ENCODE peak calls at places on chromosomes 5 and 9, in five cellular contexts. V, O, T, E and D are unnamed samples.

GRCh38 chr9:107999011-107999410 is 509.4 kb upstream of the KLF4 start:
- DNase-seq in V (no peak), O (peak), T (no peak), E (no peak), D (no peak)

GRCh38 chr5:171644536-171644935 is 141.1 kb upstream of the SMIM23 start:
- DNase-seq in V (no peak), O (no peak), T (no peak), E (no peak), D (no peak)

GRCh38 chr9:96232539-96233241 is 69.3 kb downstream of the HSD17B3 start:
- DNase-seq in V (peak), O (no peak), T (peak), E (no peak), D (peak)

GRCh38 chr5:151611127-151611775 is 20.1 kb upstream of the FAT2 start:
- DNase-seq in V (no peak), O (no peak), T (no peak), E (no peak), D (no peak)

GRCh38 chr5:11683666-11684065 is 220.6 kb downstream of the CTNND2 start:
- DNase-seq in V (peak), O (no peak), T (no peak), E (no peak), D (peak)

GRCh38 chr9:124629600-124629999 is 122.4 kb upstream of the NR5A1 start:
- DNase-seq in V (no peak), O (no peak), T (no peak), E (no peak), D (no peak)

GRCh38 chr5:127702913-127703575 is at the start of gene CCDC192:
- DNase-seq in V (no peak), O (no peak), T (no peak), E (no peak), D (no peak)

GRCh38 chr5:31021181-31021624 is 172.3 kb upstream of the CDH6 start:
- DNase-seq in V (no peak), O (no peak), T (peak), E (no peak), D (no peak)

GRCh38 chr5:111262815-111263214 is 38.6 kb downstream of the CAMK4 start:
- DNase-seq in V (no peak), O (no peak), T (no peak), E (no peak), D (no peak)

GRCh38 chr5:39843767-39844166 is 419.0 kb upstream of the DAB2 start:
- DNase-seq in V (no peak), O (no peak), T (no peak), E (no peak), D (no peak)

GRCh38 chr9:36142510-36143161 is 6.1 kb downstream of the GLIPR2 start:
- DNase-seq in V (no peak), O (no peak), T (no peak), E (no peak), D (peak)

GRCh38 chr9:132698989-132699388 is 28.7 kb downstream of the GTF3C4 start:
- DNase-seq in V (no peak), O (no peak), T (no peak), E (no peak), D (no peak)

GRCh38 chr9:137968235-137968634 is 90.7 kb downstream of the CACNA1B start:
- DNase-seq in V (peak), O (no peak), T (no peak), E (no peak), D (no peak)

GRCh38 chr5:54519083-54519541 is 1.6 kb downstream of the SNX18 start:
- DNase-seq in V (peak), O (no peak), T (no peak), E (no peak), D (peak)

GRCh38 chr5:125177340-125177739 is 430.9 kb upstream of the ZNF608 start:
- DNase-seq in V (no peak), O (no peak), T (no peak), E (no peak), D (no peak)

GRCh38 chr9:84238652-84239051 is 101.9 kb downstream of the SLC28A3 start:
- DNase-seq in V (no peak), O (peak), T (peak), E (no peak), D (no peak)

GRCh38 chr5:115435065-115435775 is 109.4 kb downstream of the FEM1C start:
- DNase-seq in V (no peak), O (no peak), T (no peak), E (no peak), D (no peak)

GRCh38 chr9:113582698-113583200 is 119.2 kb downstream of the RGS3 start:
- DNase-seq in V (no peak), O (no peak), T (no peak), E (no peak), D (no peak)

GRCh38 chr9:113275147-113276131 is at the start of the genes CDC26 and PRPF4:
- DNase-seq in V (peak), O (peak), T (peak), E (peak), D (peak)

GRCh38 chr5:93017854-93018253 is 563.2 kb downstream of the NR2F1-AS1 start:
- DNase-seq in V (no peak), O (no peak), T (peak), E (no peak), D (no peak)

GRCh38 chr5:175873090-175873454 is 1.7 kb downstream of the CPLX2 start:
- DNase-seq in V (no peak), O (no peak), T (peak), E (no peak), D (no peak)

GRCh38 chr5:55880453-55880852 is 29.3 kb downstream of the IL31RA start:
- DNase-seq in V (no peak), O (no peak), T (no peak), E (no peak), D (no peak)

GRCh38 chr5:173643964-173644363 is 27.5 kb upstream of the BOD1 start:
- DNase-seq in V (no peak), O (no peak), T (no peak), E (no peak), D (no peak)

GRCh38 chr5:176823076-176823481 is 12.7 kb downstream of the UNC5A start:
- DNase-seq in V (no peak), O (no peak), T (no peak), E (no peak), D (no peak)

GRCh38 chr9:71895122-71895521 is 15.9 kb downstream of the ABHD17B start:
- DNase-seq in V (no peak), O (no peak), T (no peak), E (no peak), D (no peak)

GRCh38 chr9:75239176-75239575 is 150.9 kb downstream of the OSTF1 start:
- DNase-seq in V (no peak), O (no peak), T (peak), E (no peak), D (peak)

GRCh38 chr5:28516657-28517175 is 1478.3 kb upstream of the CDH9 start:
- DNase-seq in V (no peak), O (no peak), T (no peak), E (no peak), D (no peak)

GRCh38 chr5:63145167-63145566 is 566.5 kb downstream of the LRRC70 start:
- DNase-seq in V (no peak), O (no peak), T (no peak), E (no peak), D (no peak)

GRCh38 chr5:154393850-154394249 is 51.9 kb upstream of the SAP30L start:
- DNase-seq in V (no peak), O (no peak), T (no peak), E (no peak), D (no peak)

GRCh38 chr5:172788771-172789686 is 18.0 kb upstream of the DUSP1 start:
- DNase-seq in V (peak), O (no peak), T (peak), E (no peak), D (peak)

GRCh38 chr5:130536726-130537125 is 628.3 kb downstream of the HINT1 start:
- DNase-seq in V (no peak), O (no peak), T (no peak), E (no peak), D (no peak)

GRCh38 chr5:128472032-128472431 is 66.0 kb downstream of the FBN2 start:
- DNase-seq in V (no peak), O (no peak), T (no peak), E (no peak), D (no peak)

GRCh38 chr5:50767588-50767987 is 101.2 kb downstream of the PARP8 start:
- DNase-seq in V (no peak), O (no peak), T (no peak), E (no peak), D (no peak)

GRCh38 chr5:134552301-134552700 is 26.8 kb downstream of the JADE2 start:
- DNase-seq in V (no peak), O (no peak), T (peak), E (no peak), D (peak)

GRCh38 chr5:143304836-143305475 is 98.5 kb downstream of the NR3C1 start:
- DNase-seq in V (no peak), O (no peak), T (no peak), E (no peak), D (no peak)

DNA sequence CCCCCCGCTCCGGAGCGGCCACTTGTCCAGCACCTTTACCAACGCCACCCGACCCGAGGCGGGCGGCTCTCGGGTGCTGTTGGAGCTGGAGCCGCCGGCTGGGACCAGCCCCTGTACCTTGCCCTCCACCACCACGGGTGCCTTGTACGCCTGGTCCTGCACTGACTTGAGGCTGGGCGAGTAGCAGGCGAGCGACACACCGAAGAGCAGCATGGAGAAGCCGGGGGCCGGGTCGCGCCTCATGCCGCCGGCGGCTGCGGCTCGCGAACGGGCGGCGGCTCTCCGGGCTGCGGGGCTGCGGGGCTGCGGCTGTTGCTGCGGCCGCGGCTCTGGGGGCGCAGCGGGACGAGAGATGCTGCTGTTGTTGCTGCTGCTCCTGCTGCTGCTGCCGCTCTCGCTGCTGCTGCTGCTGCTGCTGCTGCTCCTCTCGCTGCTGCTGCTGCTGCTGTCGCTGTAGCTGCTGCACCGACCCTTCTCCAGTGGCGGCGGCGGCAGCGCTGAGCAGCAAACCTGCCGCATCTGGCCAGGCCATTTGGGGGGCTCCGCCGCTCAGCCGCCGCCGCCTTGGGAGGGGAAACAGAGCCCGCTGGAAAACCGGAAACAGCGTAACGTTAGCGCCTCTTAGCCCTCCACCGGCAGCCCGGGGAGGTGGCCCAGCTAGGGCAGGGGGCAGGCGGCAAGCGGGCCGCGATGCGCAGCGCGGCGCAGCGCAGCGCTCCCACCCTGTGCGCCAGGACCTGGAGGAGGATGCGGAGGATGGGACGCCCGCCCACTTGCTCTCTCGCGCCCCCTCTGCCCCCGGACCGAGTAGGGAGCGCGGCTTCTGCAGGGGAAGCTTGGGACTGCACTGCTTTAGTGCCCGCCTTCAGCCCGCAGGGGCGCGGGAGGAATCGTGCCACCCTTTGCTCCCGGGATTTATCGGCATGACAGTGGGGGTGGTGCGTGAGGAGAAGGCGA is at the start of gene NRG2:
- DNase-seq in V (peak), O (peak), T (peak), E (peak), D (peak)
- H3K27ac ChIP-seq in V (peak), O (peak), T (peak), E (no peak), D (no peak)

DNA sequence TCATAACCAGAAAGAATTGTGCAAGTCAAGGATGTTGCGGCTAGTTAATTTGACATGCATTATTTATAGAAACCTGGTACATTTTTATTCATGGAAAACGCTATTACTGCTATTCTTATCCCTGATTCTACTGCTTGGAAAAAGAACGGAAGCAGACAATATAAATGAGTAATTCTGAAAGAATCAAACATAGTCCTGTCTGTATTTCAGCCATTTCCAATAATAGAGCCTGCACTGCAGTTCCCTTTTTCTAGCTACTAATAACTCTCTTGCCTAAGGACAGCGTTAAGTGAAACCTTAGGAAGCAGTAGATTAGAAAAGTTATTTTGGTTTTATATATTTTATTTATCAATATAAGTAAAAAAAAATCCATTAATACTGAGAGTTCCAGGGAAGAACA is 414.9 kb downstream of the CYLC2 start:
- DNase-seq in V (no peak), O (no peak), T (no peak), E (no peak), D (no peak)
- H3K27ac ChIP-seq in V (no peak), O (no peak), T (no peak), E (no peak), D (no peak)

GRCh38 chr9:92589918-92590317 is 54.1 kb upstream of the ECM2 start:
- DNase-seq in V (no peak), O (no peak), T (no peak), E (no peak), D (no peak)

GRCh38 chr9:92598382-92598781 is 62.6 kb upstream of the ECM2 start:
- DNase-seq in V (no peak), O (no peak), T (no peak), E (no peak), D (no peak)

GRCh38 chr9:92590386-92590785 is 54.6 kb upstream of the ECM2 start:
- DNase-seq in V (no peak), O (no peak), T (no peak), E (no peak), D (no peak)

GRCh38 chr9:92592946-92593860 is 57.4 kb upstream of the ECM2 start:
- DNase-seq in V (no peak), O (no peak), T (no peak), E (no peak), D (no peak)

DNA sequence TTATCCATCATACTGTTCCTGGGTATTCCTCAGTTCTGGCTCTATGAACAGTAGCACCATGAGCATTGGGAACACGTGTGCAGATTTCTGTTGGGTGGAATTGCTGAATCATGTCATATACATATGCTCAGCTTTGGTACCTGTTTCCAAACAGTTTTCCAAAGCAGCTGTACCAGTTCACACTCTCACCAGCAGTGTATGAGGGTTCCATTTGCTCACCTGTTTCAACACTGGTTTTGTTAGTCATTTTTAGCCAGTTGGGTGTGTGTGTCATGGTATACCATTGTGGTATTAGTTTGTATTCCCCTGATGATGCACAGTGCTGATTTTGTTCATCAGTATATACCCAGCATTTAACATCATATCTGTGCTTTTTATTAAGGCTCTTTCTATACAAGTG is 56.7 kb upstream of the ECM2 start:
- DNase-seq in V (no peak), O (no peak), T (no peak), E (no peak), D (no peak)
- H3K27ac ChIP-seq in V (no peak), O (no peak), T (no peak), E (no peak), D (no peak)

DNA sequence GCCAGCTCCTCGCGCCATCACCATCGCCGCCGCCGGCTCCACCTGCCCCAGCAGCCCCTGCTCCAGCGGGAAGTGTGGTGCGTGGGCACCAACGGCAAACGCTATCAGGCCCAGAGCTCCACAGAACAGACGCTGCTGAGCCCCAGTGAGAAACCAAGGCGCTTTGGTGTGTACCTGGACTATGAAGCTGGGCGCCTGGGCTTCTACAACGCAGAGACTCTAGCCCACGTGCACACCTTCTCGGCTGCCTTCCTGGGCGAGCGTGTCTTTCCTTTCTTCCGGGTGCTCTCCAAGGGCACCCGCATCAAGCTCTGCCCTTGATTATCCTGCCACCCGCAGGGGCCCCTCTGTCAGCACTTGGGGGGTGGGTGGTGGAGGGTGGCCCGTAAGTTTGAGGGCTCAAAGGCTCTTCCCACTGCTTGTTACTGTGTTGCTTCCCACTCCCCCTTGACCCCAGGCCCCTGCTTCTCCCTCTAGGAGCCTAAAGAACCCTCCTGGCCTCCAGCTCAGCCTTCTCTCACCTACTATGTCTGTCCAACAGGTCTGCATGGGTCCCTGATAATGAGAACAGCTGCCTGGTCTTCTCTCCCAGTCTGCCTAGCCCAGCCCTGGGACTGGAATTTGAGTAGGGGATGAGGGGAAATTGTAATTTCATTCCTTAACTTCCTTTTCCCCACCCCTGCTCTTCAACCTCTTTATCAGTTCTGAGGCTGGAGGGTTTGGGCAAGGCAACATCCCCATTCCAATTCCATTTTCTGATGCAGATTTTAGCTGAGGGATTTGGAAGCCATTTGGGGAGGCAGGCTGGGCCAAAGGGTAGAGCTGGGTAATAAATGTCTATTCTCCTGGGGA is 9.0 kb downstream of the RACK1 start:
- DNase-seq in V (no peak), O (no peak), T (no peak), E (no peak), D (no peak)
- H3K27ac ChIP-seq in V (no peak), O (peak), T (no peak), E (no peak), D (no peak)

GRCh38 chr5:68286612-68286912 is 71.0 kb downstream of the PIK3R1 start:
- DNase-seq in V (no peak), O (no peak), T (no peak), E (no peak), D (no peak)
- H3K27ac ChIP-seq in V (no peak), O (no peak), T (peak), E (no peak), D (no peak)

DNA sequence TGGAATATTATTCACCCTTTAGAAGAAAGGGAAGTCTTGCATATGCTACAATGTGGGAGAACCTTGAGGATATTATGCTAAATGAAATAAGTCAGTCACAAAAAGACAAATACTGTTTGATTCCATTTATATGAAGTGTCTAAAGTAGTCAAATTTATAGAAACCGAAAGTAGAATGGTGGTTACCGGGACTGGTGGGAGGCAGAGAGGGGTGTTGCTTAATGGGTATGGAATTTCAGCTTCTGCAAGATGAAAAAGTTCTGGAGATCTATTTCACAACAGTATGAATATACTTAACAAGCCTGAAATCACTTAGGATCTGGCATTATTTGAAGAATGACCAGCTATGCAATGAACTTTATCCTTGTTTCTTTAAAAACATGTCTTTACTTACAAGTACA is 14.6 kb upstream of the FREM1 start:
- DNase-seq in V (no peak), O (no peak), T (no peak), E (no peak), D (no peak)
- H3K27ac ChIP-seq in V (no peak), O (no peak), T (no peak), E (no peak), D (no peak)

GRCh38 chr5:140025736-140026135 is 17.4 kb downstream of the NRG2 start:
- DNase-seq in V (no peak), O (no peak), T (no peak), E (no peak), D (no peak)
- H3K27ac ChIP-seq in V (no peak), O (no peak), T (no peak), E (no peak), D (no peak)